ENCODE peak calls at places on chromosomes 16 and 17, in seven cellular contexts. One of them, this sample, is unnamed.

GRCh38 chr17:72421128-72422092 is 300.6 kb downstream of the SOX9 start:
- DNase-seq in T-helper 17 cell: peak
- DNase-seq in AML-193: no peak
- DNase-seq in GM23338: no peak
- DNase-seq in Caco-2: peak
- DNase-seq in fibroblast of lung: peak
- DNase-seq in Karpas-422: peak
- DNase-seq in this sample: peak

GRCh38 chr17:30236807-30237206 is 1.3 kb upstream of the SLC6A4 start:
- DNase-seq in T-helper 17 cell: no peak
- DNase-seq in AML-193: no peak
- DNase-seq in GM23338: peak
- DNase-seq in Caco-2: peak
- DNase-seq in fibroblast of lung: peak
- DNase-seq in Karpas-422: no peak
- DNase-seq in this sample: peak

GRCh38 chr16:87850009-87851006 is 19.0 kb downstream of the SLC7A5 start:
- DNase-seq in T-helper 17 cell: peak
- DNase-seq in AML-193: peak
- DNase-seq in GM23338: peak
- DNase-seq in Caco-2: peak
- DNase-seq in fibroblast of lung: peak
- DNase-seq in Karpas-422: peak
- DNase-seq in this sample: no peak

GRCh38 chr17:80426671-80427326 is 11.8 kb downstream of the ENDOV start:
- DNase-seq in T-helper 17 cell: peak
- DNase-seq in AML-193: peak
- DNase-seq in GM23338: peak
- DNase-seq in Caco-2: peak
- DNase-seq in fibroblast of lung: peak
- DNase-seq in Karpas-422: peak
- DNase-seq in this sample: peak

GRCh38 chr17:53626286-53626685 is 196.4 kb upstream of the KIF2B start:
- DNase-seq in T-helper 17 cell: no peak
- DNase-seq in AML-193: no peak
- DNase-seq in GM23338: no peak
- DNase-seq in Caco-2: no peak
- DNase-seq in fibroblast of lung: peak
- DNase-seq in Karpas-422: no peak
- DNase-seq in this sample: no peak

GRCh38 chr17:10050597-10051101 is 145.6 kb upstream of the RCVRN start:
- DNase-seq in T-helper 17 cell: no peak
- DNase-seq in AML-193: peak
- DNase-seq in GM23338: no peak
- DNase-seq in Caco-2: no peak
- DNase-seq in fibroblast of lung: peak
- DNase-seq in Karpas-422: peak
- DNase-seq in this sample: no peak

GRCh38 chr16:15782573-15783365 is 74.1 kb downstream of the MYH11 start:
- DNase-seq in T-helper 17 cell: no peak
- DNase-seq in AML-193: no peak
- DNase-seq in GM23338: peak
- DNase-seq in Caco-2: no peak
- DNase-seq in fibroblast of lung: no peak
- DNase-seq in Karpas-422: no peak
- DNase-seq in this sample: no peak

GRCh38 chr17:29162082-29162908 is 17.9 kb downstream of the MYO18A start:
- DNase-seq in T-helper 17 cell: no peak
- DNase-seq in AML-193: no peak
- DNase-seq in GM23338: no peak
- DNase-seq in Caco-2: no peak
- DNase-seq in fibroblast of lung: no peak
- DNase-seq in Karpas-422: no peak
- DNase-seq in this sample: no peak

GRCh38 chr17:41818024-41818423 is 5.2 kb downstream of the FKBP10 start:
- DNase-seq in T-helper 17 cell: no peak
- DNase-seq in AML-193: no peak
- DNase-seq in GM23338: no peak
- DNase-seq in Caco-2: no peak
- DNase-seq in fibroblast of lung: no peak
- DNase-seq in Karpas-422: no peak
- DNase-seq in this sample: no peak

GRCh38 chr16:88315543-88316105 is 67.1 kb upstream of the ZNF469 start:
- DNase-seq in T-helper 17 cell: no peak
- DNase-seq in AML-193: no peak
- DNase-seq in GM23338: no peak
- DNase-seq in Caco-2: no peak
- DNase-seq in fibroblast of lung: peak
- DNase-seq in Karpas-422: no peak
- DNase-seq in this sample: peak

GRCh38 chr17:65559802-65560627 is 1.4 kb downstream of the AXIN2 start:
- DNase-seq in T-helper 17 cell: peak
- DNase-seq in AML-193: no peak
- DNase-seq in GM23338: peak
- DNase-seq in Caco-2: peak
- DNase-seq in fibroblast of lung: no peak
- DNase-seq in Karpas-422: no peak
- DNase-seq in this sample: no peak

GRCh38 chr16:87844809-87845208 is 24.5 kb downstream of the SLC7A5 start:
- DNase-seq in T-helper 17 cell: no peak
- DNase-seq in AML-193: no peak
- DNase-seq in GM23338: no peak
- DNase-seq in Caco-2: no peak
- DNase-seq in fibroblast of lung: no peak
- DNase-seq in Karpas-422: no peak
- DNase-seq in this sample: no peak

GRCh38 chr17:73427198-73427597 is 115.4 kb upstream of the CDC42EP4 start:
- DNase-seq in T-helper 17 cell: no peak
- DNase-seq in AML-193: no peak
- DNase-seq in GM23338: no peak
- DNase-seq in Caco-2: no peak
- DNase-seq in fibroblast of lung: no peak
- DNase-seq in Karpas-422: no peak
- DNase-seq in this sample: no peak

GRCh38 chr17:43758497-43759174 is at the start of gene SOST:
- DNase-seq in T-helper 17 cell: no peak
- DNase-seq in AML-193: no peak
- DNase-seq in GM23338: no peak
- DNase-seq in Caco-2: no peak
- DNase-seq in fibroblast of lung: no peak
- DNase-seq in Karpas-422: no peak
- DNase-seq in this sample: no peak

GRCh38 chr17:49552070-49552751 is 23.5 kb upstream of the NXPH3 start:
- DNase-seq in T-helper 17 cell: no peak
- DNase-seq in AML-193: no peak
- DNase-seq in GM23338: no peak
- DNase-seq in Caco-2: no peak
- DNase-seq in fibroblast of lung: peak
- DNase-seq in Karpas-422: no peak
- DNase-seq in this sample: no peak

GRCh38 chr17:17790673-17791464 is 45.9 kb downstream of the SREBF1 start:
- DNase-seq in T-helper 17 cell: no peak
- DNase-seq in AML-193: no peak
- DNase-seq in GM23338: no peak
- DNase-seq in Caco-2: no peak
- DNase-seq in fibroblast of lung: no peak
- DNase-seq in Karpas-422: no peak
- DNase-seq in this sample: no peak

GRCh38 chr17:42563950-42564349 is 2.0 kb downstream of the COASY start:
- DNase-seq in T-helper 17 cell: no peak
- DNase-seq in AML-193: no peak
- DNase-seq in GM23338: no peak
- DNase-seq in Caco-2: no peak
- DNase-seq in fibroblast of lung: no peak
- DNase-seq in Karpas-422: no peak
- DNase-seq in this sample: no peak

GRCh38 chr17:15119928-15120327 is 145.2 kb downstream of the PMP22 start:
- DNase-seq in T-helper 17 cell: no peak
- DNase-seq in AML-193: no peak
- DNase-seq in GM23338: no peak
- DNase-seq in Caco-2: no peak
- DNase-seq in fibroblast of lung: no peak
- DNase-seq in Karpas-422: no peak
- DNase-seq in this sample: no peak

GRCh38 chr17:6857336-6857735 is 25.8 kb upstream of the TEKT1 start:
- DNase-seq in T-helper 17 cell: no peak
- DNase-seq in AML-193: no peak
- DNase-seq in GM23338: no peak
- DNase-seq in Caco-2: no peak
- DNase-seq in fibroblast of lung: no peak
- DNase-seq in Karpas-422: no peak
- DNase-seq in this sample: no peak

GRCh38 chr16:66275795-66276428 is 90.6 kb upstream of the CDH5 start:
- DNase-seq in T-helper 17 cell: no peak
- DNase-seq in AML-193: peak
- DNase-seq in GM23338: peak
- DNase-seq in Caco-2: peak
- DNase-seq in fibroblast of lung: peak
- DNase-seq in Karpas-422: peak
- DNase-seq in this sample: peak

GRCh38 chr17:65885484-65885883 is 306.4 kb downstream of the CEP112 start:
- DNase-seq in T-helper 17 cell: no peak
- DNase-seq in AML-193: no peak
- DNase-seq in GM23338: no peak
- DNase-seq in Caco-2: no peak
- DNase-seq in fibroblast of lung: no peak
- DNase-seq in Karpas-422: no peak
- DNase-seq in this sample: no peak

GRCh38 chr17:8921147-8921546 is 44.4 kb downstream of the PIK3R5 start:
- DNase-seq in T-helper 17 cell: no peak
- DNase-seq in AML-193: no peak
- DNase-seq in GM23338: no peak
- DNase-seq in Caco-2: no peak
- DNase-seq in fibroblast of lung: no peak
- DNase-seq in Karpas-422: no peak
- DNase-seq in this sample: no peak

GRCh38 chr16:65809627-65810026 is 556.9 kb upstream of the CDH5 start:
- DNase-seq in T-helper 17 cell: no peak
- DNase-seq in AML-193: no peak
- DNase-seq in GM23338: no peak
- DNase-seq in Caco-2: no peak
- DNase-seq in fibroblast of lung: peak
- DNase-seq in Karpas-422: no peak
- DNase-seq in this sample: no peak

GRCh38 chr16:57372372-57373116 is at the start of gene CX3CL1:
- DNase-seq in T-helper 17 cell: no peak
- DNase-seq in AML-193: no peak
- DNase-seq in GM23338: peak
- DNase-seq in Caco-2: no peak
- DNase-seq in fibroblast of lung: no peak
- DNase-seq in Karpas-422: no peak
- DNase-seq in this sample: no peak

GRCh38 chr16:85034591-85035433 is 7.2 kb downstream of the KIAA0513 start:
- DNase-seq in T-helper 17 cell: no peak
- DNase-seq in AML-193: no peak
- DNase-seq in GM23338: no peak
- DNase-seq in Caco-2: no peak
- DNase-seq in fibroblast of lung: no peak
- DNase-seq in Karpas-422: no peak
- DNase-seq in this sample: no peak

GRCh38 chr17:56779306-56779705 is 54.4 kb downstream of the C17orf67 start:
- DNase-seq in T-helper 17 cell: no peak
- DNase-seq in AML-193: no peak
- DNase-seq in GM23338: no peak
- DNase-seq in Caco-2: no peak
- DNase-seq in fibroblast of lung: no peak
- DNase-seq in Karpas-422: no peak
- DNase-seq in this sample: no peak

GRCh38 chr16:27273670-27274522 is 5.3 kb upstream of the NSMCE1 start:
- DNase-seq in T-helper 17 cell: no peak
- DNase-seq in AML-193: no peak
- DNase-seq in GM23338: no peak
- DNase-seq in Caco-2: peak
- DNase-seq in fibroblast of lung: no peak
- DNase-seq in Karpas-422: no peak
- DNase-seq in this sample: peak

GRCh38 chr17:17084941-17085340 is 42.7 kb downstream of the MPRIP start:
- DNase-seq in T-helper 17 cell: no peak
- DNase-seq in AML-193: no peak
- DNase-seq in GM23338: no peak
- DNase-seq in Caco-2: no peak
- DNase-seq in fibroblast of lung: no peak
- DNase-seq in Karpas-422: no peak
- DNase-seq in this sample: no peak

GRCh38 chr17:17915183-17915582 is 57.0 kb downstream of the TOM1L2 start:
- DNase-seq in T-helper 17 cell: no peak
- DNase-seq in AML-193: no peak
- DNase-seq in GM23338: no peak
- DNase-seq in Caco-2: no peak
- DNase-seq in fibroblast of lung: no peak
- DNase-seq in Karpas-422: no peak
- DNase-seq in this sample: no peak

GRCh38 chr16:22635345-22635744 is 124.7 kb downstream of the NPIPB5 start:
- DNase-seq in T-helper 17 cell: no peak
- DNase-seq in AML-193: no peak
- DNase-seq in GM23338: peak
- DNase-seq in Caco-2: no peak
- DNase-seq in fibroblast of lung: no peak
- DNase-seq in Karpas-422: no peak
- DNase-seq in this sample: no peak

GRCh38 chr16:1035066-1035415 is 37.5 kb upstream of the SSTR5 start:
- DNase-seq in T-helper 17 cell: no peak
- DNase-seq in AML-193: no peak
- DNase-seq in GM23338: no peak
- DNase-seq in Caco-2: no peak
- DNase-seq in fibroblast of lung: no peak
- DNase-seq in Karpas-422: no peak
- DNase-seq in this sample: no peak

GRCh38 chr16:75264999-75265910 is 13.8 kb upstream of the BCAR1 start:
- DNase-seq in T-helper 17 cell: no peak
- DNase-seq in AML-193: no peak
- DNase-seq in GM23338: peak
- DNase-seq in Caco-2: peak
- DNase-seq in fibroblast of lung: no peak
- DNase-seq in Karpas-422: no peak
- DNase-seq in this sample: no peak

GRCh38 chr17:58344047-58344790 is 7.8 kb downstream of the SUPT4H1 start:
- DNase-seq in T-helper 17 cell: peak
- DNase-seq in AML-193: peak
- DNase-seq in GM23338: no peak
- DNase-seq in Caco-2: no peak
- DNase-seq in fibroblast of lung: no peak
- DNase-seq in Karpas-422: peak
- DNase-seq in this sample: no peak

GRCh38 chr16:72264776-72265175 is 92.8 kb upstream of the PMFBP1 start:
- DNase-seq in T-helper 17 cell: no peak
- DNase-seq in AML-193: no peak
- DNase-seq in GM23338: no peak
- DNase-seq in Caco-2: no peak
- DNase-seq in fibroblast of lung: no peak
- DNase-seq in Karpas-422: no peak
- DNase-seq in this sample: no peak

GRCh38 chr17:47717261-47717697 is 15.8 kb upstream of the TBX21 start:
- DNase-seq in T-helper 17 cell: no peak
- DNase-seq in AML-193: no peak
- DNase-seq in GM23338: peak
- DNase-seq in Caco-2: no peak
- DNase-seq in fibroblast of lung: no peak
- DNase-seq in Karpas-422: no peak
- DNase-seq in this sample: no peak

This sample was measured in HCT116.